ENCODE peak calls at places on chromosomes 6 and 20, in four cellular contexts. H is K562, K is HL-60, L is GM12891. J is an unnamed sample.

GRCh38 chr20:51584737-51585136 is 42.2 kb upstream of the NFATC2 start:
- DNase-seq in H (no peak), L (no peak), K (no peak), J (no peak)

GRCh38 chr20:10185741-10186558 is 32.7 kb upstream of the SNAP25 start:
- DNase-seq in L (no peak), H (no peak), K (no peak), J (no peak)

GRCh38 chr6:2961971-2962370 is 9.4 kb downstream of the SERPINB6 start:
- DNase-seq in H (peak), K (no peak), L (no peak), J (no peak)

GRCh38 chr6:6610031-6610591 is 21.6 kb downstream of the LY86 start:
- DNase-seq in K (no peak), L (peak), H (no peak), J (peak)

GRCh38 chr6:3364391-3364790 is 92.5 kb downstream of the SLC22A23 start:
- DNase-seq in H (no peak), K (no peak), L (no peak), J (no peak)

GRCh38 chr20:2859330-2860121 is 13.8 kb upstream of the PTPRA start:
- DNase-seq in K (no peak), H (no peak), L (no peak), J (no peak)

GRCh38 chr6:52547647-52548352 is 29.1 kb downstream of the TRAM2 start:
- DNase-seq in L (no peak), H (peak), K (no peak), J (no peak)

GRCh38 chr6:133992992-133993682 is 40.1 kb downstream of the TBPL1 start:
- DNase-seq in H (peak), K (no peak), L (no peak), J (no peak)

GRCh38 chr20:24866008-24866407 is 83.1 kb upstream of the CST7 start:
- DNase-seq in K (no peak), H (no peak), L (no peak), J (no peak)

GRCh38 chr6:41723178-41723935 is 12.1 kb downstream of the TFEB start:
- DNase-seq in H (peak), L (peak), K (peak), J (no peak)

GRCh38 chr6:30570263-30570662 is 979 bp upstream of the ABCF1 start:
- DNase-seq in H (no peak), L (no peak), K (no peak), J (no peak)

GRCh38 chr6:102717737-102718427 is 1324.4 kb downstream of the GRIK2 start:
- DNase-seq in L (no peak), H (no peak), K (no peak), J (no peak)

GRCh38 chr20:23255106-23255505 is 95.5 kb upstream of the NXT1 start:
- DNase-seq in L (no peak), H (no peak), K (no peak), J (no peak)

GRCh38 chr6:68559052-68559451 is 76.0 kb upstream of the ADGRB3 start:
- DNase-seq in K (no peak), H (peak), L (no peak), J (no peak)

GRCh38 chr6:119174879-119175817 is 96.7 kb upstream of the FAM184A start:
- DNase-seq in H (no peak), L (no peak), K (no peak), J (no peak)

GRCh38 chr20:63756648-63756991 is 17.0 kb downstream of the SLC2A4RG start:
- DNase-seq in H (no peak), L (no peak), K (no peak), J (no peak)

GRCh38 chr6:2748183-2748582 is 2.5 kb downstream of the MYLK4 start:
- DNase-seq in K (no peak), H (no peak), L (no peak), J (no peak)

GRCh38 chr6:50707652-50708325 is 5.5 kb upstream of the TFAP2D start:
- DNase-seq in L (no peak), K (no peak), H (no peak), J (no peak)

GRCh38 chr6:137013031-137013430 is 31.7 kb downstream of the IL20RA start:
- DNase-seq in L (no peak), K (no peak), H (no peak), J (no peak)

GRCh38 chr6:34246563-34247391 is 2.0 kb downstream of the SMIM29 start:
- DNase-seq in K (no peak), L (no peak), H (peak), J (no peak)
- TF ChIP-seq SPI1 in K (no peak), L (no peak), H (no peak), J (peak)

GRCh38 chr20:45012682-45013302 is 46.5 kb downstream of the STK4 start:
- DNase-seq in K (no peak), L (no peak), H (no peak), J (no peak)

GRCh38 chr20:45010399-45010828 is 44.1 kb downstream of the STK4 start:
- DNase-seq in H (no peak), K (no peak), L (no peak), J (no peak)

GRCh38 chr20:45014671-45015415 is 48.5 kb downstream of the STK4 start:
- DNase-seq in L (no peak), H (no peak), K (no peak), J (no peak)

GRCh38 chr20:45008521-45009049 is 42.3 kb downstream of the STK4 start:
- DNase-seq in L (no peak), H (no peak), K (no peak), J (no peak)

DNA sequence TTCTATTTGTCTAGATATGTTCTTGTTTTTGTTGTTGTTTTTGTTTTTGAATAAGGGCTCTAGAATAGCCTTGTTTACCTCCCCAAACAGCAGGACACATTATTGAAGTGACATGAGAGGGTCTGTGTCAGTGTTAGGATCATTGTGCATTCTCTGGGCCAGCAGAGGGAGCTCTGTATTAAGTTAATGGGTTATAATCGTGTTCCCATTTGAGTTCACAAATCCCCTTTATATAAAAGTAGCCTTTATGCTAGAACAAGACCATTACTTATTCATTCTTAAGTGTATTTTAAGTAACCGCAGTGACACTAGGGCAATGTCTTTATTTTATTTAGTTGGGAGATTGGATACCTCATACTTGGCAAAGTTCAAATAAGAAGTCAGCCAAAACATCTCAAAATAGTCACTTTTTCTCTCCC is 44.8 kb downstream of the STK4 start:
- DNase-seq in K (no peak), L (no peak), H (peak), J (no peak)
- TF ChIP-seq SPI1 in K (no peak), L (no peak), H (no peak), J (no peak)

GRCh38 chr20:46377532-46377931 is 28.9 kb downstream of the ELMO2 start:
- DNase-seq in K (no peak), H (no peak), L (no peak), J (no peak)
- TF ChIP-seq SPI1 in K (no peak), H (no peak), L (no peak), J (no peak)

GRCh38 chr6:32109114-32109764 is at the start of gene TNXB:
- DNase-seq in H (peak), K (no peak), L (no peak), J (no peak)
- TF ChIP-seq SPI1 in H (no peak), K (no peak), L (no peak), J (no peak)

GRCh38 chr20:61655591-61655990 is 403.5 kb downstream of the CDH4 start:
- DNase-seq in H (no peak), L (no peak), K (no peak), J (no peak)
- TF ChIP-seq SPI1 in H (no peak), L (no peak), K (no peak), J (no peak)

DNA sequence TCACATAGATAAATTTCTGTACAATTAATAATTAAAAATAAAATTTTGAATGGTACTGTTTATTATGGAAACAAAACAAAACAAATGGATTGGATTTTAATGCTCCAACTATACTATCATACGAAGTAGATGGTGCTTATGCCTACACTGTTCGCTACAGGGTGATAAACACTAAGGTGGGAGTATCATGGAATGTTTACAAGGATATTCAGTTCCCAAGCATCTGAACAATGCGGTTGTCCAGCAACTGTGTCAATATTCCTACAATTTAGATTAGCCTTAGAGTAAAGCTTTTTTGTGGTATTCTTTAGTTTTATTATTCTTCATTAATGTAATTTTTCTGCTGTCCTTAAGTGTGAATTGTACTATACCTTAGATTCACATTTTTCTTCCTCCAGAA is 105.1 kb downstream of the MMS22L start:
- DNase-seq in H (no peak), K (no peak), L (no peak), J (no peak)
- TF ChIP-seq SPI1 in H (no peak), K (no peak), L (no peak), J (no peak)

DNA sequence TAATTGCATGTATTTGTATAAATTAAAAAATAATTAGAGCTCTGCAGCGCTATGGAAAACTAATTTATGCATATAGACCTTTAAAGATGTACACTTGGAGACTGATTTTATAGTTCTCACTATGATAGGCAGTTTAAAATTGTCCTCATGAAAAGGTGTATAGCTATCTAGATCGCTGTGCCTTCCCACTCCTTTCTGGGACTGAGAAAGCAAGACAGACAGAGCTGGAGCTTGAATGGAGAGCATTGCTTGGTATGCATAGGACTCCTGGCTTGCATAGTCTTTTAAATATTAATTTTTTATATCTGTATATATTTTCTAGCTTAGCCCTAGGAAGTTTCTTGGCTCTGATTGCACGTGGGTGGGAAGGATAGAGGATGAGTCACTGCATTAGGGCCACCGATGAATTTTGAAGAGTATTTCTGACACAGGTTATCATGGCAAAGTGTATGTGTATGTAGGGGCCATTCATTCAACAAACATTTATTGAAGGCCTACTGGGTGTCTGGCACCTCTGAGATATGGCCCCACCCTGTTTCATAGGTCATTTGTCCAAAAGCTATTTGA is 150.0 kb upstream of the SPACA1 start:
- DNase-seq in H (no peak), L (no peak), K (no peak), J (no peak)
- TF ChIP-seq SPI1 in H (no peak), L (no peak), K (no peak), J (no peak)